ENCODE peak calls at places on chromosomes 5 and 9, in seven cellular contexts. D is stimulated activated CD8-positive, alpha-beta memory T cell treated with anti-CD3 and anti-CD28 coated beads, Interleukin-2, amount 100 ng/mL, for 1 hour; G is M059J; L is nephron progenitor cell; B is H1; M is esophagus squamous epithelium; F is right lobe of liver. Y is an unnamed sample.

GRCh38 chr9:12882430-12882829 is 107.6 kb downstream of the LURAP1L start:
- DNase-seq in B (no peak), G (peak; percentile 15), F (no peak), L (no peak), M (no peak), D (no peak), Y (no peak)

GRCh38 chr9:87615547-87616148 is 110.3 kb upstream of the CTSL start:
- DNase-seq in L (no peak), B (no peak), M (no peak), G (peak; percentile 85), F (no peak), D (no peak), Y (peak; percentile 16)

GRCh38 chr5:1429066-1429465 is 16.2 kb downstream of the SLC6A3 start:
- DNase-seq in D (no peak), F (peak; percentile 9), B (no peak), M (no peak), G (no peak), L (no peak), Y (no peak)

GRCh38 chr9:4243113-4243512 is 56.8 kb downstream of the GLIS3 start:
- DNase-seq in D (no peak), F (no peak), G (no peak), L (no peak), B (no peak), M (no peak), Y (no peak)

GRCh38 chr9:98886691-98887229 is 56.9 kb upstream of the COL15A1 start:
- DNase-seq in M (no peak), D (no peak), F (no peak), G (peak; percentile 62), B (no peak), L (no peak), Y (peak; percentile 11)

GRCh38 chr9:127689332-127690000 is 17.3 kb upstream of the CFAP157 start:
- DNase-seq in L (no peak), D (no peak), G (no peak), F (no peak), B (no peak), M (no peak), Y (no peak)

GRCh38 chr9:128001411-128002298 is 20.9 kb upstream of the EEIG1 start:
- DNase-seq in G (peak; percentile 96), D (no peak), B (peak; percentile 62), M (no peak), L (peak; percentile 27), F (no peak), Y (no peak)

GRCh38 chr5:76468625-76469410 is 65.7 kb downstream of the IQGAP2 start:
- DNase-seq in M (no peak), G (peak; percentile 2), F (no peak), D (no peak), L (no peak), B (no peak), Y (no peak)

GRCh38 chr5:124372457-124372856 is 374.0 kb downstream of the ZNF608 start:
- DNase-seq in B (no peak), L (no peak), D (no peak), G (no peak), F (no peak), M (no peak), Y (no peak)

GRCh38 chr5:1666221-1666620 is 133.4 kb downstream of the MRPL36 start:
- DNase-seq in G (no peak), L (no peak), M (no peak), D (no peak), F (no peak), B (no peak), Y (no peak)

GRCh38 chr9:34158362-34158869 is 20.4 kb upstream of the UBAP1 start:
- DNase-seq in L (no peak), F (no peak), D (no peak), B (no peak), G (peak; percentile 87), M (no peak), Y (no peak)

GRCh38 chr5:16467363-16468219 is 2.0 kb upstream of the ZNF622 start:
- DNase-seq in B (no peak), F (no peak), M (no peak), G (peak; percentile 81), D (no peak), L (no peak), Y (no peak)

GRCh38 chr5:150989695-150990094 is 30.7 kb upstream of the GPX3 start:
- DNase-seq in F (no peak), B (peak; percentile 60), M (no peak), G (peak; percentile 12), D (no peak), L (no peak), Y (no peak)

GRCh38 chr9:108994695-108995094 is 18.6 kb downstream of the CTNNAL1 start:
- DNase-seq in D (no peak), F (peak; percentile 48), B (no peak), L (no peak), M (no peak), G (peak; percentile 40), Y (no peak)

GRCh38 chr5:138963763-138964371 is 88.7 kb upstream of the LRRTM2 start:
- DNase-seq in D (no peak), G (no peak), B (no peak), M (no peak), F (no peak), L (peak; percentile 47), Y (no peak)

GRCh38 chr5:125863579-125863978 is 559.6 kb upstream of the GRAMD2B start:
- DNase-seq in F (no peak), G (no peak), D (no peak), B (no peak), L (no peak), M (no peak), Y (no peak)

GRCh38 chr9:36543916-36544315 is 28.8 kb upstream of the MELK start:
- DNase-seq in D (no peak), M (no peak), B (no peak), L (no peak), G (peak; percentile 88), F (no peak), Y (no peak)

GRCh38 chr9:126607731-126608130 is 6.0 kb upstream of the LMX1B start:
- DNase-seq in M (no peak), G (peak; percentile 38), D (no peak), L (no peak), B (no peak), F (no peak), Y (no peak)

GRCh38 chr5:64958757-64959391 is 190.1 kb downstream of the CWC27 start:
- DNase-seq in D (no peak), B (no peak), L (no peak), G (peak; percentile 33), F (no peak), M (no peak), Y (no peak)

Y was measured in left lobe of liver.